ENCODE peak calls at places on chromosomes 13 and 19, in ten cellular contexts. P is AG08396, M is lung, Q is GM23248, U is NCI-H2029, B is activated gamma-delta T cell, G is WTC11, Z is fibroblast of pulmonary artery, J is neural crest cell, H is hippocampal formation. D is an unnamed sample.

GRCh38 chr19:1864480-1865171 is 1.2 kb upstream of the KLF16 start:
- DNase-seq in P (peak; percentile 85), M (peak; percentile 73), Q (peak; percentile 81), U (peak; percentile 37), B (no peak), G (peak; percentile 87), Z (peak; percentile 54), J (peak; percentile 81), H (no peak), D (peak; percentile 63)

GRCh38 chr13:63190219-63190618 is 1774.6 kb upstream of the PCDH20 start:
- DNase-seq in P (no peak), M (no peak), Q (peak; percentile 0), U (no peak), B (no peak), G (no peak), Z (no peak), J (no peak), H (no peak), D (no peak)

GRCh38 chr13:67353891-67354459 is 123.8 kb upstream of the PCDH9 start:
- DNase-seq in P (no peak), M (no peak), Q (no peak), U (no peak), B (no peak), G (no peak), Z (peak; percentile 23), J (no peak), H (no peak), D (no peak)

GRCh38 chr19:30077851-30078355 is 135.9 kb downstream of the URI1 start:
- DNase-seq in P (no peak), M (no peak), Q (no peak), U (no peak), B (no peak), G (no peak), Z (no peak), J (no peak), H (no peak), D (no peak)

GRCh38 chr13:21759911-21760310 is 89.0 kb downstream of the FGF9 start:
- DNase-seq in P (no peak), M (no peak), Q (no peak), U (no peak), B (no peak), G (no peak), Z (no peak), J (no peak), H (no peak), D (no peak)

GRCh38 chr13:111058796-111059506 is 56.2 kb upstream of the ARHGEF7 start:
- DNase-seq in P (no peak), M (peak; percentile 11), Q (peak; percentile 15), U (no peak), B (no peak), G (no peak), Z (no peak), J (no peak), H (no peak), D (no peak)

GRCh38 chr13:46629811-46630413 is 76.9 kb downstream of the LRCH1 start:
- DNase-seq in P (no peak), M (no peak), Q (no peak), U (no peak), B (no peak), G (no peak), Z (no peak), J (no peak), H (no peak), D (no peak)

GRCh38 chr13:100674363-100674847 is at the start of gene TMTC4:
- DNase-seq in P (no peak), M (no peak), Q (no peak), U (no peak), B (no peak), G (no peak), Z (no peak), J (no peak), H (peak; percentile 55), D (no peak)

GRCh38 chr13:46121597-46122163 is 16.8 kb upstream of the CPB2 start:
- DNase-seq in P (no peak), M (no peak), Q (no peak), U (no peak), B (no peak), G (no peak), Z (no peak), J (no peak), H (no peak), D (no peak)

GRCh38 chr13:99465454-99465853 is 35.8 kb upstream of the TM9SF2 start:
- DNase-seq in P (no peak), M (no peak), Q (no peak), U (no peak), B (no peak), G (no peak), Z (no peak), J (no peak), H (no peak), D (no peak)

GRCh38 chr13:33799950-33800592 is 17.9 kb upstream of the RFC3 start:
- DNase-seq in P (peak; percentile 18), M (no peak), Q (peak; percentile 63), U (no peak), B (no peak), G (no peak), Z (peak; percentile 69), J (no peak), H (peak; percentile 74), D (peak; percentile 54)